ENCODE peak calls at places on chromosomes 1 and 21, in nine cellular contexts. One of them, this sample, is unnamed.

GRCh38 chr21:45292399-45293213 is 4.9 kb upstream of the POFUT2 start:
- DNase-seq in WTC11: peak
- DNase-seq in activated naive CD4-positive, alpha-beta T cell: peak
- DNase-seq in posterior vena cava: peak
- DNase-seq in fibroblast of the conjunctiva: peak
- DNase-seq in AG09309: no peak
- DNase-seq in suprapubic skin: peak
- DNase-seq in naive B cell: peak
- DNase-seq in natural killer cell treated with Interleukin-12 subunit alpha and Interleukin-12 subunit beta and Interleukin-15 and Interleukin-18, amount 100 ng/mL, for 72 hours: no peak
- DNase-seq in this sample: peak

GRCh38 chr1:149916193-149916926 is 1.3 kb downstream of the SV2A start:
- DNase-seq in activated naive CD4-positive, alpha-beta T cell: no peak
- DNase-seq in posterior vena cava: no peak
- DNase-seq in AG09309: no peak
- DNase-seq in suprapubic skin: no peak
- DNase-seq in WTC11: no peak
- DNase-seq in natural killer cell treated with Interleukin-12 subunit alpha and Interleukin-12 subunit beta and Interleukin-15 and Interleukin-18, amount 100 ng/mL, for 72 hours: no peak
- DNase-seq in naive B cell: no peak
- DNase-seq in fibroblast of the conjunctiva: no peak
- DNase-seq in this sample: no peak

GRCh38 chr1:16129316-16129715 is 26.6 kb downstream of the EPHA2 start:
- DNase-seq in natural killer cell treated with Interleukin-12 subunit alpha and Interleukin-12 subunit beta and Interleukin-15 and Interleukin-18, amount 100 ng/mL, for 72 hours: no peak
- DNase-seq in suprapubic skin: no peak
- DNase-seq in AG09309: no peak
- DNase-seq in WTC11: no peak
- DNase-seq in fibroblast of the conjunctiva: no peak
- DNase-seq in naive B cell: no peak
- DNase-seq in activated naive CD4-positive, alpha-beta T cell: no peak
- DNase-seq in posterior vena cava: no peak
- DNase-seq in this sample: no peak

GRCh38 chr1:37174876-37175275 is 140.6 kb upstream of the GRIK3 start:
- DNase-seq in activated naive CD4-positive, alpha-beta T cell: no peak
- DNase-seq in WTC11: no peak
- DNase-seq in posterior vena cava: no peak
- DNase-seq in naive B cell: no peak
- DNase-seq in AG09309: no peak
- DNase-seq in fibroblast of the conjunctiva: no peak
- DNase-seq in natural killer cell treated with Interleukin-12 subunit alpha and Interleukin-12 subunit beta and Interleukin-15 and Interleukin-18, amount 100 ng/mL, for 72 hours: no peak
- DNase-seq in suprapubic skin: no peak
- DNase-seq in this sample: no peak

GRCh38 chr1:12059722-12060464 is 3.2 kb upstream of the TNFRSF8 start:
- DNase-seq in natural killer cell treated with Interleukin-12 subunit alpha and Interleukin-12 subunit beta and Interleukin-15 and Interleukin-18, amount 100 ng/mL, for 72 hours: no peak
- DNase-seq in WTC11: no peak
- DNase-seq in naive B cell: no peak
- DNase-seq in posterior vena cava: no peak
- DNase-seq in AG09309: no peak
- DNase-seq in activated naive CD4-positive, alpha-beta T cell: no peak
- DNase-seq in fibroblast of the conjunctiva: no peak
- DNase-seq in suprapubic skin: no peak
- DNase-seq in this sample: no peak

GRCh38 chr1:6303397-6304012 is 42.6 kb upstream of the GPR153 start:
- DNase-seq in posterior vena cava: no peak
- DNase-seq in fibroblast of the conjunctiva: no peak
- DNase-seq in naive B cell: no peak
- DNase-seq in activated naive CD4-positive, alpha-beta T cell: no peak
- DNase-seq in AG09309: no peak
- DNase-seq in natural killer cell treated with Interleukin-12 subunit alpha and Interleukin-12 subunit beta and Interleukin-15 and Interleukin-18, amount 100 ng/mL, for 72 hours: no peak
- DNase-seq in suprapubic skin: no peak
- DNase-seq in WTC11: no peak
- DNase-seq in this sample: no peak

GRCh38 chr1:17181785-17182464 is 23.0 kb upstream of the PADI1 start:
- DNase-seq in fibroblast of the conjunctiva: no peak
- DNase-seq in natural killer cell treated with Interleukin-12 subunit alpha and Interleukin-12 subunit beta and Interleukin-15 and Interleukin-18, amount 100 ng/mL, for 72 hours: no peak
- DNase-seq in posterior vena cava: no peak
- DNase-seq in AG09309: no peak
- DNase-seq in WTC11: no peak
- DNase-seq in naive B cell: no peak
- DNase-seq in activated naive CD4-positive, alpha-beta T cell: no peak
- DNase-seq in suprapubic skin: no peak
- DNase-seq in this sample: no peak

GRCh38 chr21:30921129-30921528 is 39.7 kb upstream of the KRTAP11-1 start:
- DNase-seq in AG09309: no peak
- DNase-seq in posterior vena cava: no peak
- DNase-seq in fibroblast of the conjunctiva: no peak
- DNase-seq in naive B cell: no peak
- DNase-seq in WTC11: no peak
- DNase-seq in natural killer cell treated with Interleukin-12 subunit alpha and Interleukin-12 subunit beta and Interleukin-15 and Interleukin-18, amount 100 ng/mL, for 72 hours: no peak
- DNase-seq in suprapubic skin: no peak
- DNase-seq in activated naive CD4-positive, alpha-beta T cell: no peak
- DNase-seq in this sample: no peak

GRCh38 chr21:38148046-38148445 is 108.7 kb upstream of the KCNJ15 start:
- DNase-seq in AG09309: no peak
- DNase-seq in WTC11: no peak
- DNase-seq in fibroblast of the conjunctiva: no peak
- DNase-seq in naive B cell: no peak
- DNase-seq in natural killer cell treated with Interleukin-12 subunit alpha and Interleukin-12 subunit beta and Interleukin-15 and Interleukin-18, amount 100 ng/mL, for 72 hours: no peak
- DNase-seq in posterior vena cava: no peak
- DNase-seq in activated naive CD4-positive, alpha-beta T cell: no peak
- DNase-seq in suprapubic skin: no peak
- DNase-seq in this sample: no peak

GRCh38 chr1:107434379-107434728 is 293.5 kb downstream of the NTNG1 start:
- DNase-seq in posterior vena cava: no peak
- DNase-seq in AG09309: no peak
- DNase-seq in fibroblast of the conjunctiva: no peak
- DNase-seq in WTC11: no peak
- DNase-seq in suprapubic skin: no peak
- DNase-seq in naive B cell: no peak
- DNase-seq in activated naive CD4-positive, alpha-beta T cell: no peak
- DNase-seq in natural killer cell treated with Interleukin-12 subunit alpha and Interleukin-12 subunit beta and Interleukin-15 and Interleukin-18, amount 100 ng/mL, for 72 hours: no peak
- DNase-seq in this sample: no peak

GRCh38 chr1:25677193-25677773 is 60.7 kb downstream of the MAN1C1 start:
- DNase-seq in suprapubic skin: no peak
- DNase-seq in activated naive CD4-positive, alpha-beta T cell: peak
- DNase-seq in posterior vena cava: no peak
- DNase-seq in WTC11: no peak
- DNase-seq in natural killer cell treated with Interleukin-12 subunit alpha and Interleukin-12 subunit beta and Interleukin-15 and Interleukin-18, amount 100 ng/mL, for 72 hours: no peak
- DNase-seq in naive B cell: no peak
- DNase-seq in fibroblast of the conjunctiva: no peak
- DNase-seq in AG09309: no peak
- DNase-seq in this sample: no peak

GRCh38 chr21:25936776-25937175 is 202.0 kb downstream of the GABPA start:
- DNase-seq in activated naive CD4-positive, alpha-beta T cell: no peak
- DNase-seq in naive B cell: no peak
- DNase-seq in WTC11: no peak
- DNase-seq in natural killer cell treated with Interleukin-12 subunit alpha and Interleukin-12 subunit beta and Interleukin-15 and Interleukin-18, amount 100 ng/mL, for 72 hours: no peak
- DNase-seq in fibroblast of the conjunctiva: no peak
- DNase-seq in suprapubic skin: no peak
- DNase-seq in AG09309: no peak
- DNase-seq in posterior vena cava: no peak
- DNase-seq in this sample: peak

GRCh38 chr21:38310619-38311018 is 53.8 kb downstream of the KCNJ15 start:
- DNase-seq in fibroblast of the conjunctiva: peak
- DNase-seq in natural killer cell treated with Interleukin-12 subunit alpha and Interleukin-12 subunit beta and Interleukin-15 and Interleukin-18, amount 100 ng/mL, for 72 hours: no peak
- DNase-seq in WTC11: no peak
- DNase-seq in activated naive CD4-positive, alpha-beta T cell: no peak
- DNase-seq in naive B cell: no peak
- DNase-seq in suprapubic skin: no peak
- DNase-seq in posterior vena cava: no peak
- DNase-seq in AG09309: peak
- DNase-seq in this sample: peak

GRCh38 chr1:165960881-165961280 is 133.5 kb downstream of the UCK2 start:
- DNase-seq in posterior vena cava: no peak
- DNase-seq in natural killer cell treated with Interleukin-12 subunit alpha and Interleukin-12 subunit beta and Interleukin-15 and Interleukin-18, amount 100 ng/mL, for 72 hours: no peak
- DNase-seq in suprapubic skin: no peak
- DNase-seq in fibroblast of the conjunctiva: no peak
- DNase-seq in AG09309: no peak
- DNase-seq in activated naive CD4-positive, alpha-beta T cell: no peak
- DNase-seq in naive B cell: no peak
- DNase-seq in WTC11: no peak
- DNase-seq in this sample: no peak

GRCh38 chr1:46302091-46303037 is 1.1 kb downstream of the LRRC41 start:
- DNase-seq in fibroblast of the conjunctiva: no peak
- DNase-seq in WTC11: peak
- DNase-seq in suprapubic skin: peak
- DNase-seq in naive B cell: peak
- DNase-seq in activated naive CD4-positive, alpha-beta T cell: no peak
- DNase-seq in AG09309: no peak
- DNase-seq in posterior vena cava: peak
- DNase-seq in natural killer cell treated with Interleukin-12 subunit alpha and Interleukin-12 subunit beta and Interleukin-15 and Interleukin-18, amount 100 ng/mL, for 72 hours: peak
- DNase-seq in this sample: peak

GRCh38 chr1:1325288-1326074 is 879 bp downstream of the CPTP start:
- DNase-seq in fibroblast of the conjunctiva: no peak
- DNase-seq in AG09309: no peak
- DNase-seq in naive B cell: no peak
- DNase-seq in suprapubic skin: no peak
- DNase-seq in posterior vena cava: no peak
- DNase-seq in natural killer cell treated with Interleukin-12 subunit alpha and Interleukin-12 subunit beta and Interleukin-15 and Interleukin-18, amount 100 ng/mL, for 72 hours: no peak
- DNase-seq in WTC11: no peak
- DNase-seq in activated naive CD4-positive, alpha-beta T cell: no peak
- DNase-seq in this sample: no peak

GRCh38 chr1:117671781-117672501 is 66.1 kb downstream of the TENT5C start:
- DNase-seq in natural killer cell treated with Interleukin-12 subunit alpha and Interleukin-12 subunit beta and Interleukin-15 and Interleukin-18, amount 100 ng/mL, for 72 hours: no peak
- DNase-seq in AG09309: no peak
- DNase-seq in activated naive CD4-positive, alpha-beta T cell: no peak
- DNase-seq in fibroblast of the conjunctiva: no peak
- DNase-seq in naive B cell: no peak
- DNase-seq in posterior vena cava: peak
- DNase-seq in WTC11: peak
- DNase-seq in suprapubic skin: no peak
- DNase-seq in this sample: peak

GRCh38 chr1:181390350-181391080 is 92.8 kb upstream of the CACNA1E start:
- DNase-seq in WTC11: no peak
- DNase-seq in suprapubic skin: no peak
- DNase-seq in fibroblast of the conjunctiva: no peak
- DNase-seq in naive B cell: no peak
- DNase-seq in posterior vena cava: no peak
- DNase-seq in activated naive CD4-positive, alpha-beta T cell: no peak
- DNase-seq in natural killer cell treated with Interleukin-12 subunit alpha and Interleukin-12 subunit beta and Interleukin-15 and Interleukin-18, amount 100 ng/mL, for 72 hours: no peak
- DNase-seq in AG09309: no peak
- DNase-seq in this sample: no peak

GRCh38 chr21:31865429-31865970 is 7.3 kb upstream of the HUNK start:
- DNase-seq in natural killer cell treated with Interleukin-12 subunit alpha and Interleukin-12 subunit beta and Interleukin-15 and Interleukin-18, amount 100 ng/mL, for 72 hours: no peak
- DNase-seq in activated naive CD4-positive, alpha-beta T cell: no peak
- DNase-seq in naive B cell: no peak
- DNase-seq in AG09309: no peak
- DNase-seq in WTC11: no peak
- DNase-seq in posterior vena cava: no peak
- DNase-seq in fibroblast of the conjunctiva: no peak
- DNase-seq in suprapubic skin: no peak
- DNase-seq in this sample: no peak

GRCh38 chr1:108617008-108617723 is 43.7 kb downstream of the HENMT1 start:
- DNase-seq in AG09309: no peak
- DNase-seq in fibroblast of the conjunctiva: no peak
- DNase-seq in natural killer cell treated with Interleukin-12 subunit alpha and Interleukin-12 subunit beta and Interleukin-15 and Interleukin-18, amount 100 ng/mL, for 72 hours: no peak
- DNase-seq in naive B cell: no peak
- DNase-seq in activated naive CD4-positive, alpha-beta T cell: no peak
- DNase-seq in WTC11: no peak
- DNase-seq in suprapubic skin: no peak
- DNase-seq in posterior vena cava: no peak
- DNase-seq in this sample: no peak

GRCh38 chr1:214418380-214418779 is 133.0 kb downstream of the PTPN14 start:
- DNase-seq in WTC11: no peak
- DNase-seq in suprapubic skin: no peak
- DNase-seq in fibroblast of the conjunctiva: no peak
- DNase-seq in activated naive CD4-positive, alpha-beta T cell: no peak
- DNase-seq in naive B cell: no peak
- DNase-seq in AG09309: no peak
- DNase-seq in natural killer cell treated with Interleukin-12 subunit alpha and Interleukin-12 subunit beta and Interleukin-15 and Interleukin-18, amount 100 ng/mL, for 72 hours: no peak
- DNase-seq in posterior vena cava: no peak
- DNase-seq in this sample: peak

GRCh38 chr1:44326821-44327465 is 28.1 kb downstream of the ERI3 start:
- DNase-seq in natural killer cell treated with Interleukin-12 subunit alpha and Interleukin-12 subunit beta and Interleukin-15 and Interleukin-18, amount 100 ng/mL, for 72 hours: no peak
- DNase-seq in naive B cell: no peak
- DNase-seq in AG09309: no peak
- DNase-seq in WTC11: no peak
- DNase-seq in suprapubic skin: no peak
- DNase-seq in activated naive CD4-positive, alpha-beta T cell: no peak
- DNase-seq in fibroblast of the conjunctiva: no peak
- DNase-seq in posterior vena cava: no peak
- DNase-seq in this sample: peak

GRCh38 chr1:204041232-204041767 is 31.6 kb upstream of the SOX13 start:
- DNase-seq in fibroblast of the conjunctiva: no peak
- DNase-seq in activated naive CD4-positive, alpha-beta T cell: no peak
- DNase-seq in AG09309: no peak
- DNase-seq in suprapubic skin: peak
- DNase-seq in posterior vena cava: no peak
- DNase-seq in WTC11: no peak
- DNase-seq in natural killer cell treated with Interleukin-12 subunit alpha and Interleukin-12 subunit beta and Interleukin-15 and Interleukin-18, amount 100 ng/mL, for 72 hours: no peak
- DNase-seq in naive B cell: no peak
- DNase-seq in this sample: no peak

GRCh38 chr1:229913491-229913890 is 153.5 kb upstream of the GALNT2 start:
- DNase-seq in activated naive CD4-positive, alpha-beta T cell: no peak
- DNase-seq in posterior vena cava: no peak
- DNase-seq in WTC11: no peak
- DNase-seq in natural killer cell treated with Interleukin-12 subunit alpha and Interleukin-12 subunit beta and Interleukin-15 and Interleukin-18, amount 100 ng/mL, for 72 hours: no peak
- DNase-seq in fibroblast of the conjunctiva: no peak
- DNase-seq in naive B cell: no peak
- DNase-seq in AG09309: no peak
- DNase-seq in suprapubic skin: no peak
- DNase-seq in this sample: no peak

GRCh38 chr1:115493834-115494233 is 147.9 kb upstream of the VANGL1 start:
- DNase-seq in WTC11: no peak
- DNase-seq in activated naive CD4-positive, alpha-beta T cell: no peak
- DNase-seq in AG09309: no peak
- DNase-seq in posterior vena cava: no peak
- DNase-seq in suprapubic skin: no peak
- DNase-seq in naive B cell: no peak
- DNase-seq in fibroblast of the conjunctiva: no peak
- DNase-seq in natural killer cell treated with Interleukin-12 subunit alpha and Interleukin-12 subunit beta and Interleukin-15 and Interleukin-18, amount 100 ng/mL, for 72 hours: no peak
- DNase-seq in this sample: no peak

GRCh38 chr1:59427155-59427554 is 130.3 kb downstream of the FGGY start:
- DNase-seq in natural killer cell treated with Interleukin-12 subunit alpha and Interleukin-12 subunit beta and Interleukin-15 and Interleukin-18, amount 100 ng/mL, for 72 hours: no peak
- DNase-seq in activated naive CD4-positive, alpha-beta T cell: no peak
- DNase-seq in WTC11: no peak
- DNase-seq in posterior vena cava: no peak
- DNase-seq in AG09309: no peak
- DNase-seq in suprapubic skin: no peak
- DNase-seq in fibroblast of the conjunctiva: no peak
- DNase-seq in naive B cell: no peak
- DNase-seq in this sample: peak

GRCh38 chr1:109299984-109300343 is 6.8 kb downstream of the MYBPHL start:
- DNase-seq in suprapubic skin: no peak
- DNase-seq in natural killer cell treated with Interleukin-12 subunit alpha and Interleukin-12 subunit beta and Interleukin-15 and Interleukin-18, amount 100 ng/mL, for 72 hours: no peak
- DNase-seq in AG09309: no peak
- DNase-seq in fibroblast of the conjunctiva: no peak
- DNase-seq in posterior vena cava: no peak
- DNase-seq in activated naive CD4-positive, alpha-beta T cell: no peak
- DNase-seq in WTC11: no peak
- DNase-seq in naive B cell: no peak
- DNase-seq in this sample: no peak

GRCh38 chr1:64550946-64551345 is 81.0 kb downstream of the CACHD1 start:
- DNase-seq in WTC11: no peak
- DNase-seq in suprapubic skin: no peak
- DNase-seq in natural killer cell treated with Interleukin-12 subunit alpha and Interleukin-12 subunit beta and Interleukin-15 and Interleukin-18, amount 100 ng/mL, for 72 hours: no peak
- DNase-seq in AG09309: no peak
- DNase-seq in naive B cell: no peak
- DNase-seq in posterior vena cava: no peak
- DNase-seq in activated naive CD4-positive, alpha-beta T cell: no peak
- DNase-seq in fibroblast of the conjunctiva: no peak
- DNase-seq in this sample: no peak

This sample was measured in amniotic epithelial cell.